ENCODE peak calls at places on chromosomes 11 and 22, in nine cellular contexts. One of them, this sample, is unnamed.

GRCh38 chr11:88103337-88104206 is 71.7 kb downstream of the RAB38 start:
- DNase-seq in HuH-7.5: peak
- DNase-seq in GM04504: peak
- DNase-seq in cardiac fibroblast: peak
- DNase-seq in astrocyte of the hippocampus: peak
- DNase-seq in activated T-helper 1 cell treated with anti-CD3 and anti-CD28 coated beads, Interleukin-2, amount 50 U/mL, for 16 hours: no peak
- DNase-seq in HT1080: peak
- DNase-seq in Peyer's patch: no peak
- DNase-seq in effector memory CD8-positive, alpha-beta T cell: peak
- DNase-seq in this sample: no peak

GRCh38 chr22:39215070-39215396 is 29.7 kb downstream of the PDGFB start:
- DNase-seq in HuH-7.5: no peak
- DNase-seq in GM04504: no peak
- DNase-seq in cardiac fibroblast: no peak
- DNase-seq in astrocyte of the hippocampus: no peak
- DNase-seq in activated T-helper 1 cell treated with anti-CD3 and anti-CD28 coated beads, Interleukin-2, amount 50 U/mL, for 16 hours: no peak
- DNase-seq in HT1080: no peak
- DNase-seq in Peyer's patch: no peak
- DNase-seq in effector memory CD8-positive, alpha-beta T cell: no peak
- DNase-seq in this sample: no peak

GRCh38 chr22:28032896-28033295 is 113.8 kb upstream of the PITPNB start:
- DNase-seq in HuH-7.5: no peak
- DNase-seq in GM04504: no peak
- DNase-seq in cardiac fibroblast: no peak
- DNase-seq in astrocyte of the hippocampus: no peak
- DNase-seq in activated T-helper 1 cell treated with anti-CD3 and anti-CD28 coated beads, Interleukin-2, amount 50 U/mL, for 16 hours: no peak
- DNase-seq in HT1080: no peak
- DNase-seq in Peyer's patch: no peak
- DNase-seq in effector memory CD8-positive, alpha-beta T cell: no peak
- DNase-seq in this sample: no peak

GRCh38 chr11:22193348-22194051 is 615 bp downstream of the ANO5 start:
- DNase-seq in HuH-7.5: peak
- DNase-seq in GM04504: no peak
- DNase-seq in cardiac fibroblast: no peak
- DNase-seq in astrocyte of the hippocampus: peak
- DNase-seq in activated T-helper 1 cell treated with anti-CD3 and anti-CD28 coated beads, Interleukin-2, amount 50 U/mL, for 16 hours: no peak
- DNase-seq in HT1080: no peak
- DNase-seq in Peyer's patch: no peak
- DNase-seq in effector memory CD8-positive, alpha-beta T cell: no peak
- DNase-seq in this sample: no peak

GRCh38 chr11:87917111-87917510 is 258.1 kb downstream of the RAB38 start:
- DNase-seq in HuH-7.5: no peak
- DNase-seq in GM04504: no peak
- DNase-seq in cardiac fibroblast: no peak
- DNase-seq in astrocyte of the hippocampus: no peak
- DNase-seq in activated T-helper 1 cell treated with anti-CD3 and anti-CD28 coated beads, Interleukin-2, amount 50 U/mL, for 16 hours: no peak
- DNase-seq in HT1080: peak
- DNase-seq in Peyer's patch: no peak
- DNase-seq in effector memory CD8-positive, alpha-beta T cell: no peak
- DNase-seq in this sample: no peak

GRCh38 chr11:132631956-132632355 is 900.3 kb downstream of the OPCML start:
- DNase-seq in HuH-7.5: no peak
- DNase-seq in GM04504: peak
- DNase-seq in cardiac fibroblast: no peak
- DNase-seq in astrocyte of the hippocampus: no peak
- DNase-seq in activated T-helper 1 cell treated with anti-CD3 and anti-CD28 coated beads, Interleukin-2, amount 50 U/mL, for 16 hours: no peak
- DNase-seq in HT1080: no peak
- DNase-seq in Peyer's patch: no peak
- DNase-seq in effector memory CD8-positive, alpha-beta T cell: no peak
- DNase-seq in this sample: no peak

GRCh38 chr11:101612481-101612880 is 28.7 kb upstream of the TRPC6 start:
- DNase-seq in HuH-7.5: no peak
- DNase-seq in GM04504: no peak
- DNase-seq in cardiac fibroblast: no peak
- DNase-seq in astrocyte of the hippocampus: no peak
- DNase-seq in activated T-helper 1 cell treated with anti-CD3 and anti-CD28 coated beads, Interleukin-2, amount 50 U/mL, for 16 hours: no peak
- DNase-seq in HT1080: no peak
- DNase-seq in Peyer's patch: no peak
- DNase-seq in effector memory CD8-positive, alpha-beta T cell: no peak
- DNase-seq in this sample: no peak

GRCh38 chr11:71238285-71238875 is 14.0 kb downstream of the SHANK2 start:
- DNase-seq in HuH-7.5: no peak
- DNase-seq in GM04504: no peak
- DNase-seq in cardiac fibroblast: no peak
- DNase-seq in astrocyte of the hippocampus: no peak
- DNase-seq in activated T-helper 1 cell treated with anti-CD3 and anti-CD28 coated beads, Interleukin-2, amount 50 U/mL, for 16 hours: no peak
- DNase-seq in HT1080: no peak
- DNase-seq in Peyer's patch: no peak
- DNase-seq in effector memory CD8-positive, alpha-beta T cell: no peak
- DNase-seq in this sample: no peak

GRCh38 chr11:72657356-72657755 is 16.9 kb downstream of the PDE2A start:
- DNase-seq in HuH-7.5: no peak
- DNase-seq in GM04504: no peak
- DNase-seq in cardiac fibroblast: no peak
- DNase-seq in astrocyte of the hippocampus: no peak
- DNase-seq in activated T-helper 1 cell treated with anti-CD3 and anti-CD28 coated beads, Interleukin-2, amount 50 U/mL, for 16 hours: no peak
- DNase-seq in HT1080: no peak
- DNase-seq in Peyer's patch: no peak
- DNase-seq in effector memory CD8-positive, alpha-beta T cell: no peak
- DNase-seq in this sample: no peak

GRCh38 chr11:61706452-61707400 is 26.5 kb downstream of the DAGLA start:
- DNase-seq in HuH-7.5: no peak
- DNase-seq in GM04504: no peak
- DNase-seq in cardiac fibroblast: no peak
- DNase-seq in astrocyte of the hippocampus: no peak
- DNase-seq in activated T-helper 1 cell treated with anti-CD3 and anti-CD28 coated beads, Interleukin-2, amount 50 U/mL, for 16 hours: no peak
- DNase-seq in HT1080: no peak
- DNase-seq in Peyer's patch: no peak
- DNase-seq in effector memory CD8-positive, alpha-beta T cell: no peak
- DNase-seq in this sample: no peak

GRCh38 chr11:119169272-119169719 is 771 bp downstream of the NLRX1 start:
- DNase-seq in HuH-7.5: no peak
- DNase-seq in GM04504: peak
- DNase-seq in cardiac fibroblast: peak
- DNase-seq in astrocyte of the hippocampus: peak
- DNase-seq in activated T-helper 1 cell treated with anti-CD3 and anti-CD28 coated beads, Interleukin-2, amount 50 U/mL, for 16 hours: no peak
- DNase-seq in HT1080: peak
- DNase-seq in Peyer's patch: no peak
- DNase-seq in effector memory CD8-positive, alpha-beta T cell: peak
- DNase-seq in this sample: no peak